ENCODE peak calls at places on chromosome 3, in four cellular contexts. B is suprapubic skin, M is SJSA1, G is HCT116. R is an unnamed sample.

GRCh38 chr3:113084777-113085176 is 94.0 kb downstream of the GTPBP8 start:
- DNase-seq in B (no peak), G (no peak), M (no peak), R (peak; percentile 70)

GRCh38 chr3:126859415-126860246 is 123.3 kb upstream of the PLXNA1 start:
- DNase-seq in G (no peak), M (no peak), B (peak; percentile 69), R (no peak)

GRCh38 chr3:50128001-50128400 is 27.1 kb upstream of the SEMA3F start:
- DNase-seq in G (no peak), M (no peak), B (no peak), R (no peak)

GRCh38 chr3:183213415-183213814 is 39.6 kb upstream of the B3GNT5 start:
- DNase-seq in M (no peak), B (no peak), G (no peak), R (no peak)

GRCh38 chr3:18766971-18767370 is 341.8 kb upstream of the SATB1 start:
- DNase-seq in G (no peak), B (no peak), M (no peak), R (no peak)

GRCh38 chr3:111581403-111582113 is 13.6 kb downstream of the ZBED2 start:
- DNase-seq in G (no peak), B (no peak), M (no peak), R (no peak)

GRCh38 chr3:119536757-119537156 is 22.7 kb downstream of the CD80 start:
- DNase-seq in G (no peak), B (no peak), M (no peak), R (no peak)

GRCh38 chr3:12507871-12508281 is 23.6 kb downstream of the TSEN2 start:
- DNase-seq in B (no peak), M (peak; percentile 45), G (no peak), R (peak; percentile 65)

GRCh38 chr3:162007722-162008121 is 511.1 kb downstream of the OTOL1 start:
- DNase-seq in G (no peak), M (no peak), B (no peak), R (no peak)

GRCh38 chr3:38247366-38248035 is 18.1 kb upstream of the SLC22A13 start:
- DNase-seq in M (no peak), B (no peak), G (peak; percentile 13), R (peak; percentile 26)

GRCh38 chr3:93867425-93867824 is 106.3 kb downstream of the PROS1 start:
- DNase-seq in G (no peak), M (no peak), B (no peak), R (peak; percentile 4)

GRCh38 chr3:29324180-29324651 is 43.3 kb downstream of the RBMS3 start:
- DNase-seq in G (no peak), M (peak; percentile 81), B (peak; percentile 79), R (no peak)

GRCh38 chr3:191721390-191721801 is 260.4 kb downstream of the PYDC2 start:
- DNase-seq in G (no peak), M (no peak), B (no peak), R (no peak)

GRCh38 chr3:106457278-106458210 is 588.7 kb upstream of the CBLB start:
- DNase-seq in G (no peak), B (no peak), M (no peak), R (peak; percentile 46)

GRCh38 chr3:70861234-70861633 is 548.8 kb upstream of the MDFIC2 start:
- DNase-seq in B (no peak), G (no peak), M (no peak), R (no peak)

GRCh38 chr3:149368850-149369497 is 8.5 kb downstream of the TM4SF1 start:
- DNase-seq in M (no peak), G (no peak), B (no peak), R (no peak)

GRCh38 chr3:4565806-4566501 is 72.8 kb downstream of the ITPR1 start:
- DNase-seq in G (no peak), B (no peak), M (no peak), R (no peak)

GRCh38 chr3:197558000-197558399 is 2.2 kb upstream of the BDH1 start:
- DNase-seq in G (no peak), B (no peak), M (no peak), R (no peak)

GRCh38 chr3:139151530-139151929 is 106.8 kb upstream of the PRR23C start:
- DNase-seq in G (no peak), M (no peak), B (no peak), R (no peak)

GRCh38 chr3:151383956-151384355 is 597 bp downstream of the P2RY12 start:
- DNase-seq in M (no peak), G (no peak), B (no peak), R (no peak)

GRCh38 chr3:56547486-56547885 is 9.5 kb upstream of the CCDC66 start:
- DNase-seq in B (no peak), M (no peak), G (peak; percentile 8), R (no peak)

GRCh38 chr3:138889792-138890191 is 55.1 kb upstream of the PIK3CB start:
- DNase-seq in M (no peak), G (no peak), B (no peak), R (no peak)

GRCh38 chr3:97981886-97982285 is 9.7 kb upstream of the RIOX2 start:
- DNase-seq in G (no peak), M (no peak), B (no peak), R (no peak)

GRCh38 chr3:24060055-24060454 is 115.0 kb downstream of the NR1D2 start:
- DNase-seq in G (no peak), M (no peak), B (no peak), R (no peak)

GRCh38 chr3:125916376-125916978 is 52.5 kb upstream of the ROPN1B start:
- DNase-seq in M (no peak), B (no peak), G (peak; percentile 79), R (no peak)

DNA sequence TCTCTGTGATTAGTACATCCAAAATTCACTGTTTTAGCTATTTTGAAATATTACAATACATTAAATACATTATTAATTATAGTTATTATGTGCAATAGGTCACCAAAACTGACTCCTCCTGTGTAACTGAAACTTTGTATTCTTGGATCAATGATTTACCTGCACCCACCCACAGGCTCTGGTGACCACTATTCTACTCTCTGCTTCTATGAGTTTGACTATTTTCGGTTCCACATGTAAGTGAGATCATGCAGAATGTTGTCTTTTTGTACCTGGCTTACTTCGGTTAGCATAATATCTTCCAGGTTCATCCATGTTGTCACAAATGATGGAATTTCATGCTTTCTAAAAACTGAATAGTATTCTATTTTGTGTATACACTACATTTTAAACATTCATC is 43.8 kb downstream of the SLC2A2 start:
- DNase-seq in M (no peak), G (no peak), B (no peak), R (no peak)
- H3K4me3 ChIP-seq in M (no peak overlapping the region), G (no peak overlapping the region), B (no peak overlapping the region), R (no peak overlapping the region)

GRCh38 chr3:128492353-128493220 is at the start of gene GATA2:
- DNase-seq in G (no peak), M (no peak), B (peak; percentile 74), R (no peak)
- H3K4me1 ChIP-seq in G (peaks cover 4% of the 10 kb centered on the region), M (peaks cover 30% of the 10 kb centered on the region), B (peaks cover 61% of the 10 kb centered on the region), R (no peaks in the 10 kb centered on the region)

DNA sequence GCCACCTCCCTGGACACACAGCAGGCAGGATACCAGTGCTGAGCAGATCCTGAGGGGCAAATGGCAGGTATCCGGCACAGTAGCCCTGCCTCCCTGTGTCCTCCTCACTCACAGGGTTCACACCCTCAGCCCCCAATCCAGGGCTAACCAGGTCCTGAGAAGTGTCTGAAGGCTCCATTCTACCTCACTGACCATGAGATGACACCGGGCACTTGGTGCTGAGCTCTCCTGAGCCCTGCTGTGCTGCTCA is 115.4 kb upstream of the ATP2B2 start:
- DNase-seq in M (no peak), G (no peak), B (no peak), R (no peak)
- H3K27me3 ChIP-seq in M (peaks cover 19% of the 10 kb centered on the region), G (peaks cover 51% of the 10 kb centered on the region), B (peaks cover 32% of the 10 kb centered on the region), R (no peaks in the 10 kb centered on the region)

DNA sequence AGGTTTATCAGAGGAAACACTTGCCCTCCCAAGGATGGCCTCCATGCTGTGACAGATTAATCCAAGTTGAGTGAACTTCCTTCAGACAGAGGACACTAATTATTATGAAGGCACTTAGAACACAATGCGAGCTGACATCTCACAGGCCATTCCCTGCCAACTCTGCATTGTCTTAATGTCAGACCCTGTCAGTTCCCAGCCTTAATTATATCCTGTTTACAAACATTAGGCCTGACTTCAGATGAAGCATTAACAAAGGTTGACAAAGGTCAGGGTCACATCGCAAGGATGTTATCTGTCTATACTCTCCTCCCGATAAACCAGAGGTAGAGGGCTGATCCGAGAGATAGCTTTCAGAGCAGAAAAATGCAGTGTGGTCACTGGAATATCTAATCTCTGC is 153.1 kb downstream of the MECOM start:
- DNase-seq in G (no peak), M (no peak), B (no peak), R (no peak)
- H3K4me3 ChIP-seq in G (no peak overlapping the region), M (no peak overlapping the region), B (no peak overlapping the region), R (no peak overlapping the region)

DNA sequence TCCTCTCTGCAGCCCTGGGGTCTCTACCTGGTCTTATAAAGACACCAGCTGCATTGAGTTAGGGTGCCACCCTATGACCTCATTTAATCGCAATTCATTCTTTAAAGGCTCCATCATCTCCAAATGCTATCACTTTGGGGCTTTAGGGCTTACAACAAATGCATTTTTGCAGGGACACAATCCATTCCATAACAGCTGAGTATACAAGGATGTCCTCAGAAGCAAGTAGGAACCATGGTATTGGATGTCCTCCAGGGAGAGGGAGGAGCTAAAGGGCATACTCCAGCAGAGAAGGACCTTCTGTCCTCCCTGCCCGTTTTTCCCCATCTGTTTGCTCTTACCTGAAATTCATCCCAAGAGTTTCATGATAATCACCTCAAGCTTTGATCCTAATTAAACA is 30.3 kb downstream of the UMPS start:
- DNase-seq in G (no peak), M (no peak), B (no peak), R (peak; percentile 97)
- H3K4me1 ChIP-seq in G (no peaks in the 10 kb centered on the region), M (peaks cover 13% of the 10 kb centered on the region), B (peaks cover 19% of the 10 kb centered on the region), R (peaks cover 36% of the 10 kb centered on the region)

GRCh38 chr3:144564011-144564410 is 592.4 kb downstream of the DIPK2A start:
- DNase-seq in M (no peak), B (no peak), G (no peak), R (no peak)

GRCh38 chr3:144566320-144566719 is 594.7 kb downstream of the DIPK2A start:
- DNase-seq in B (no peak), G (no peak), M (no peak), R (no peak)
- H3K27me3 ChIP-seq in B (no peaks in the 10 kb centered on the region), G (no peaks in the 10 kb centered on the region), M (no peaks in the 10 kb centered on the region), R (no peaks in the 10 kb centered on the region)

R was measured in SJCRH30.